ENCODE peak calls at places on chromosomes 1 and 21, in six cellular contexts. V is upper lobe of left lung, W is sigmoid colon, P is thoracic aorta, I is right atrium auricular region, G is A549. F is an unnamed sample.

GRCh38 chr1:21631944-21632887 is 36.9 kb downstream of the RAP1GAP start:
- DNase-seq in V (no peak), W (no peak), P (no peak), I (no peak), G (peak), F (no peak)

GRCh38 chr1:227942716-227943261 is 4.9 kb downstream of the WNT9A start:
- DNase-seq in V (peak), W (peak), P (no peak), I (peak), G (no peak), F (peak)

GRCh38 chr1:170063109-170063826 is 11.2 kb downstream of the KIFAP3 start:
- DNase-seq in V (no peak), W (no peak), P (no peak), I (no peak), G (peak), F (no peak)

GRCh38 chr1:193325771-193326170 is 139.4 kb upstream of the B3GALT2 start:
- DNase-seq in V (no peak), W (no peak), P (no peak), I (no peak), G (no peak), F (no peak)

GRCh38 chr1:153612111-153612754 is 704 bp downstream of the S100A16 start:
- DNase-seq in V (no peak), W (no peak), P (no peak), I (no peak), G (no peak), F (no peak)

GRCh38 chr1:169574336-169574735 is 11.9 kb downstream of the F5 start:
- DNase-seq in V (no peak), W (no peak), P (no peak), I (no peak), G (no peak), F (no peak)

GRCh38 chr1:37574834-37575479 is 18.2 kb downstream of the DNALI1 start:
- DNase-seq in V (no peak), W (no peak), P (no peak), I (no peak), G (no peak), F (no peak)

GRCh38 chr1:1959840-1960479 is 40.9 kb upstream of the TMEM52 start:
- DNase-seq in V (peak), W (peak), P (no peak), I (peak), G (peak), F (peak)

GRCh38 chr1:160129966-160130365 is 14.4 kb downstream of the ATP1A2 start:
- DNase-seq in V (no peak), W (peak), P (no peak), I (no peak), G (no peak), F (no peak)

GRCh38 chr1:1430114-1430982 is 5.1 kb upstream of the VWA1 start:
- DNase-seq in V (peak), W (peak), P (no peak), I (peak), G (peak), F (peak)

GRCh38 chr21:21232320-21232719 is 234.1 kb downstream of the NCAM2 start:
- DNase-seq in V (no peak), W (no peak), P (no peak), I (no peak), G (no peak), F (no peak)

GRCh38 chr21:37257526-37257966 is 9.6 kb downstream of the VPS26C start:
- DNase-seq in V (no peak), W (no peak), P (no peak), I (no peak), G (peak), F (no peak)

GRCh38 chr1:161198877-161199431 is at the start of gene ADAMTS4:
- DNase-seq in V (no peak), W (peak), P (no peak), I (peak), G (no peak), F (no peak)

GRCh38 chr1:38586993-38587646 is 272.5 kb downstream of the RRAGC start:
- DNase-seq in V (no peak), W (peak), P (no peak), I (no peak), G (peak), F (no peak)

GRCh38 chr1:206000641-206001339 is 2.4 kb downstream of the RAB7B start:
- DNase-seq in V (no peak), W (no peak), P (no peak), I (no peak), G (no peak), F (no peak)

GRCh38 chr1:244865028-244865371 is 657 bp upstream of the HNRNPU start:
- DNase-seq in V (no peak), W (peak), P (no peak), I (peak), G (peak), F (no peak)

GRCh38 chr1:241557551-241558193 is 25.5 kb downstream of the KMO start:
- DNase-seq in V (no peak), W (no peak), P (no peak), I (no peak), G (no peak), F (no peak)

GRCh38 chr1:203196371-203196770 is 9.9 kb upstream of the CHI3L1 start:
- DNase-seq in V (no peak), W (peak), P (no peak), I (no peak), G (no peak), F (no peak)

GRCh38 chr1:40951943-40952743 is 27.4 kb upstream of the CTPS1 start:
- DNase-seq in V (peak), W (peak), P (no peak), I (peak), G (peak), F (peak)

GRCh38 chr1:227586733-227587132 is 23.4 kb downstream of the ZNF678 start:
- DNase-seq in V (no peak), W (no peak), P (no peak), I (no peak), G (no peak), F (no peak)

GRCh38 chr1:205071028-205071409 is 13.2 kb downstream of the TMEM81 start:
- DNase-seq in V (no peak), W (no peak), P (no peak), I (no peak), G (no peak), F (no peak)

GRCh38 chr1:92804721-92805169 is 19.8 kb upstream of the EVI5 start:
- DNase-seq in V (no peak), W (peak), P (peak), I (peak), G (peak), F (no peak)

GRCh38 chr1:19165501-19165900 is 44.6 kb downstream of the UBR4 start:
- DNase-seq in V (no peak), W (no peak), P (no peak), I (no peak), G (no peak), F (no peak)

GRCh38 chr1:177082855-177083741 is 81.4 kb downstream of the ASTN1 start:
- DNase-seq in V (no peak), W (no peak), P (no peak), I (no peak), G (no peak), F (no peak)

GRCh38 chr1:224435318-224435763 is 744 bp upstream of the WDR26 start:
- DNase-seq in V (no peak), W (no peak), P (no peak), I (no peak), G (no peak), F (peak)

GRCh38 chr21:30674312-30674711 is 31.6 kb downstream of the KRTAP20-3 start:
- DNase-seq in V (no peak), W (no peak), P (no peak), I (no peak), G (no peak), F (no peak)

GRCh38 chr1:175203570-175203969 is 11.0 kb upstream of the KIAA0040 start:
- DNase-seq in V (no peak), W (no peak), P (no peak), I (no peak), G (no peak), F (no peak)

GRCh38 chr1:228515200-228515834 is 28.1 kb downstream of the RNF187 start:
- DNase-seq in V (no peak), W (no peak), P (no peak), I (no peak), G (peak), F (peak)

GRCh38 chr1:168555521-168556046 is 11.8 kb upstream of the XCL2 start:
- DNase-seq in V (no peak), W (no peak), P (no peak), I (no peak), G (no peak), F (no peak)

GRCh38 chr1:167528057-167528705 is 9.9 kb upstream of the CD247 start:
- DNase-seq in V (no peak), W (no peak), P (no peak), I (no peak), G (no peak), F (no peak)

GRCh38 chr1:219938706-219939105 is 10.3 kb upstream of the SLC30A10 start:
- DNase-seq in V (no peak), W (no peak), P (no peak), I (peak), G (no peak), F (no peak)

DNA sequence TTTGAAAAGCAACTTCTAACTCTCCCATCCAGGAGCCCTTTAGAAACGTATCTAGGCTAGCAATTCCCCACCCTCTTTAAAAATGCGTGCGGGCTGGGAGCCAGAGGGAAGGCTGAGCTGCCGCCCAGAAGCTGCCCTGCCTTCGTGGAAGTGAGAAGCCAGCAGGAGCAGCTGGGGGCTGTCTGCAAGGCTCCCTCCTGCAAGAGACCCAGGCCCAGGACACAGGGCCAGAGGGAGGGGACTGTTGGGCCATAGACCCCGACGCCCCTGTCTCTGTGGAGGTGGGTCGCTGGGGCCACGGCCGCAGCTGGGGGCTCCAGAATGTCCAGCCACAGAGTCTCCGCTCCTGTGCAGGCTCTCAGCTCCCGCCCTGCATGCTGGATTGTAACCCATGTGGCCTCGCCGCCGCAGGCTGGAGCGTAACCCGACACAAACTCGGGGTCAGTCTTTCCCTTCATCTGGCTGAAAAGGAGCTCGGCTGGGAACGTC is 31.0 kb upstream of the COL6A2 start:
- DNase-seq in V (peak), W (peak), P (no peak), I (peak), G (no peak), F (no peak)
- H3K27ac ChIP-seq in V (peak), W (peak), P (peak), I (peak), G (no peak), F (peak)

DNA sequence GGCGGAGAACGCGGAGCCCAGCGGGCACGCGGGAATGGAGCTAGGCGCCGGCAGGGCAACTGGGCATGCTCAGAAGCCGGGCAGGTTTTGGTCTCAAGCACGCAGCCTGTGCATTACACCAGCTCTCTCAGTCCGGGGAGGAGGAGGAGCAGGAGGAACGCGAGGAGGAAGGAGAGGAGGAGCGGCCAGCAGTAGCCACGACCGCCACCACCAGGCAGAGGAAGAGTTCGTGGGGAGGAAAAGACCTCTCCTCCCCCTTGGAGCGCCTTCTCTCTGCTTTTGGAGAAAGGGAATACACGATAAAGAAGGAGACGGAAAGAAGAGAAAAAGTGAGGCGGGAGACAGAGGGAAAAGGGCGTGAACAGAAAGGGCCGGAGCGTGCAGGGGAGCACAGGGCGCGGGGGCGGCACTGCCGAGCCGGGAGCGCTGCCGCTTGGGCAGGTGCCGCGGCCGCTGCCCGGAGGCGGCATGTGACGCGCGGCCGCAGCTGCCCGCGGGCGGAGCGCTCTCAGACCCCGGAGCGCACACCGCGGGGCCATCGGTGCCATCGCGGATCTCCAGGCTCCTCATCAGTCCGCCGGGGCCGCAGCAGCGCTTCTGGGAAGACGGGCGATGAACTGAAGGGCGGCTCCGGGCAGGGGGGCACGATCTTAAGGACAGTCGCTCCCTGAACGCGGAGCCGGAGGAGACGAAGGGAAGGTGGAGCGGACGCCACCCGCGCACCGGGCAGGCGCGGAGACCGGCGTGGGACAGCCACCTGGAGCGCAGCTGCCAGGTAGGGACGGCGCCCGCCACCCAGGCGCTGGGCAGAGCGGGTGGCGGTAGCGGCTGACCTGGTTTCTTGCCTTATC is at the start of gene CHRM3:
- DNase-seq in V (peak), W (peak), P (no peak), I (peak), G (peak), F (no peak)
- TF ChIP-seq CTCF in V (no peak), W (peak), P (no peak), I (no peak), G (no peak), F (no peak)

GRCh38 chr1:155253208-155253607 is 2.1 kb downstream of the ENTREP3 start:
- DNase-seq in V (no peak), W (no peak), P (no peak), I (no peak), G (no peak), F (no peak)
- H3K27ac ChIP-seq in V (no peak), W (peak), P (no peak), I (no peak), G (no peak), F (no peak)

DNA sequence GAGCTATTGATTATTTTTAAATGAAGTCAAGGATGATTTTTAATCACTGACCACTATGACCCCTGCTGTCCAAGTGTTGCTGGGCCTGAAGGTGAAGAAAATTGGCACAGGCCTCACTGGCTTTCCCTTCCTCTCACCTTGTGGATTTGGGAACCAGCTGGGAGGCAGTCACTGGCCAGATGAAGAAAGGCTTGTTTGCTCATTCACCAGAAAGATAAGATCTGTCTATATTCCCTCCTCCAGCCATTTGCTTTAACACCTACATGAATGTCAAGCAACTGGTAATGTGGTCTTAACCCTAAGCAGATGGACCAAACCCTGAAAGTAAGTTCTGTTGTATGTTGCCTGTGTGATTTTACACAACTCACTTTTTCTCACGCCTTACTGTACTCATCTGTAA is 10.3 kb upstream of the SRRM1 start:
- DNase-seq in V (no peak), W (no peak), P (no peak), I (no peak), G (no peak), F (no peak)
- TF ChIP-seq CTCF in V (no peak), W (no peak), P (no peak), I (no peak), G (no peak), F (no peak)

GRCh38 chr1:34779526-34779925 is 1.5 kb upstream of the GJB3 start:
- DNase-seq in V (no peak), W (peak), P (no peak), I (no peak), G (no peak), F (no peak)
- H3K27ac ChIP-seq in V (no peak), W (no peak), P (no peak), I (no peak), G (no peak), F (no peak)